ENCODE peak calls at places on chromosomes 6 and 20, in four cellular contexts. V is naive thymus-derived CD8-positive, alpha-beta T cell; W is GM10248; S is activated gamma-delta T cell treated with anti-CD3 and anti-CD28 coated beads, Interleukin-2, amount 50 U/mL, for 16 hours. I is an unnamed sample.
A peak's percentile ranks its signal among the peaks of the same experiment; 100 is the strongest.

GRCh38 chr6:137800749-137801148 is 66.3 kb upstream of the TNFAIP3 start:
- DNase-seq in W (no peak), V (no peak), S (no peak), I (no peak)

GRCh38 chr20:63520939-63521601 is 505 bp downstream of the PPDPF start:
- DNase-seq in V (peak; percentile 63), S (peak; percentile 52), W (peak; percentile 85), I (peak; percentile 71)

GRCh38 chr20:57104711-57105110 is 161.7 kb downstream of the BMP7 start:
- DNase-seq in W (no peak), S (no peak), V (no peak), I (no peak)

GRCh38 chr6:166842607-166843006 is 113.7 kb downstream of the RNASET2 start:
- DNase-seq in W (no peak), S (no peak), V (no peak), I (no peak)

GRCh38 chr6:15336905-15337583 is 91.2 kb downstream of the JARID2 start:
- DNase-seq in W (no peak), S (no peak), V (no peak), I (no peak)

GRCh38 chr6:144873653-144874378 is 588.7 kb downstream of the UTRN start:
- DNase-seq in V (no peak), W (no peak), S (no peak), I (no peak)

GRCh38 chr20:51016521-51016920 is 6.4 kb downstream of the KCNG1 start:
- DNase-seq in S (no peak), W (no peak), V (no peak), I (no peak)

GRCh38 chr20:43749734-43750294 is 23.0 kb upstream of the GTSF1L start:
- DNase-seq in V (peak; percentile 63), S (peak; percentile 74), W (peak; percentile 84), I (peak; percentile 89)

GRCh38 chr6:32413427-32414047 is 6.6 kb upstream of the BTNL2 start:
- DNase-seq in S (peak; percentile 79), W (peak; percentile 80), V (peak; percentile 72), I (peak; percentile 81)

I was measured in natural killer cell treated with Interleukin-12 subunit alpha and Interleukin-12 subunit beta and Interleukin-15 and Interleukin-18, amount 100 ng/mL, for 72 hours.